ENCODE peak calls at places on chromosome 11, in six cellular contexts. Q, K, I, G, O and S are unnamed samples.
A peak's percentile ranks its signal among the peaks of the same experiment; 100 is the strongest.

GRCh38 chr11:6099577-6099976 is 7.9 kb upstream of the OR56B4 start:
- DNase-seq in Q (no peak), K (no peak), I (no peak), G (no peak), O (no peak), S (no peak)

GRCh38 chr11:119615003-119615878 is 113.8 kb downstream of the NECTIN1 start:
- DNase-seq in Q (peak; percentile 73), K (peak; percentile 53), I (peak; percentile 45), G (no peak), O (peak; percentile 71), S (peak; percentile 83)

GRCh38 chr11:74815966-74816365 is 67.3 kb downstream of the RNF169 start:
- DNase-seq in Q (no peak), K (no peak), I (no peak), G (no peak), O (no peak), S (no peak)

GRCh38 chr11:20342347-20343279 is 20.9 kb upstream of the HTATIP2 start:
- DNase-seq in Q (no peak), K (no peak), I (no peak), G (no peak), O (peak; percentile 25), S (no peak)

GRCh38 chr11:126403658-126404057 is 48.2 kb downstream of the ST3GAL4 start:
- DNase-seq in Q (no peak), K (no peak), I (no peak), G (no peak), O (no peak), S (peak; percentile 46)

GRCh38 chr11:1487851-1488574 is 1.4 kb upstream of the MOB2 start:
- DNase-seq in Q (no peak), K (no peak), I (no peak), G (no peak), O (no peak), S (no peak)

GRCh38 chr11:95156916-95157568 is 67.4 kb downstream of the ENDOD1 start:
- DNase-seq in Q (no peak), K (no peak), I (no peak), G (no peak), O (no peak), S (no peak)

GRCh38 chr11:68621826-68622225 is 62.5 kb upstream of the GAL start:
- DNase-seq in Q (no peak), K (no peak), I (no peak), G (no peak), O (no peak), S (no peak)

DNA sequence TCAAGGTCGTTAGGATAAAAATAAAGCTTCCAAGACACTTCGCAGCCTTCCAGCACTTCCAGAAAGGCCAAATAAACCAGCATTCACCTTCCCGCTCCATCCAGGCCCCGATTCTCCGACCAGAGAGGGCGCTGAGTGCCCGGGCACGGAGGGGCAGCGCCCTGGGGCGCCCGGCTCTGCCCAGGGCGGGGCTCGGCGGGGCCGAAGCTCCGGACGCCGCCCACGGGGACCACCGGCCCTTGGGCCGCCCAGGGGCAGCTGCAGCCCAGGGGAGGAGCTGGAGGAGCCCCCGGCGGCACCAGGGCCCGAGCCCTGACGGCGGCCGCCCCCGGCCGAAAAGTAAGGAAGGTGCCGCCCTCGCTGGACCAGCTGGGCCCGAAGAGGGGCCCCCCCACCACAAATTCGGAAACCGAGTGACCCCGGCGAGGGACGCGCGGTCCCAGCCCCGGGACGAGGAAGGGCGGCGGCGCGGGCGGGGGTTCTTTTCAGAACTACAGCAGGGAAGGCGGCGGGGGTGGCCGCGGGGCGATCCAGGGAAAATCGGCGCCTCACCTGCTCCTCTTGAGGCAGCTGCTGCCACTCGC is 346 bp downstream of the ATL3 start:
- DNase-seq in Q (no peak), K (no peak), I (peak; percentile 75), G (peak; percentile 28), O (peak; percentile 67), S (peak; percentile 51)
- TF ChIP-seq CTCF in Q (peak; percentile 56), K (peak; percentile 43), I (peak; percentile 39), G (peak; percentile 38), O (peak; percentile 41), S (peak; percentile 53)

GRCh38 chr11:128375941-128376340 is 211.4 kb downstream of the ETS1 start:
- DNase-seq in Q (no peak), K (no peak), I (no peak), G (no peak), O (no peak), S (peak; percentile 4)
- TF ChIP-seq CTCF in Q (no peak), K (no peak), I (no peak), G (no peak), O (no peak), S (no peak)

GRCh38 chr11:117710211-117710610 is 86.8 kb downstream of the DSCAML1 start:
- DNase-seq in Q (no peak), K (no peak), I (no peak), G (no peak), O (no peak), S (no peak)

GRCh38 chr11:117713676-117714075 is 83.3 kb downstream of the DSCAML1 start:
- DNase-seq in Q (no peak), K (no peak), I (no peak), G (no peak), O (no peak), S (no peak)

GRCh38 chr11:117716652-117717440 is 80.2 kb downstream of the DSCAML1 start:
- DNase-seq in Q (no peak), K (no peak), I (no peak), G (no peak), O (no peak), S (no peak)

GRCh38 chr11:117715801-117716200 is 81.2 kb downstream of the DSCAML1 start:
- DNase-seq in Q (no peak), K (no peak), I (no peak), G (no peak), O (no peak), S (no peak)

DNA sequence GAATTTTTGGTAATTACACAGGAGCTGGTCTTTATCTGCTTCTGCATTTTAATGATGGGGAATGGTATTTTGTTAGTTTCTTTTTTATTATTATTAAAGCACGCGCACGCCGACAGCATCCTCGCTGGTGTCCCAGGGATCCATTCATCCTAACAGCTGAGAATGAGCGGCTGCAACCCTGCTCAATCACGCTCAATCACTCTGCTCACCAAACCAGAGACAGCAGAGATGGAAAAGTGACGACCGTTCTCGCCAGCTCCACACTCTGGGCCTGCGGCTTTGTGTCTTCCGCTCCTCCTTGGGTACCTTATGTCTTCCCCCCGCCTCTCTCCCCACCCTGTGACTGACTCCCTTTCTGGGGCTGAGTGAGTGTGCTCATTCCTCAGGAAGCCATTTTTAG is 84.5 kb downstream of the DSCAML1 start:
- DNase-seq in Q (no peak), K (no peak), I (no peak), G (no peak), O (no peak), S (no peak)
- TF ChIP-seq CTCF in Q (no peak), K (no peak), I (no peak), G (no peak), O (no peak), S (no peak)

DNA sequence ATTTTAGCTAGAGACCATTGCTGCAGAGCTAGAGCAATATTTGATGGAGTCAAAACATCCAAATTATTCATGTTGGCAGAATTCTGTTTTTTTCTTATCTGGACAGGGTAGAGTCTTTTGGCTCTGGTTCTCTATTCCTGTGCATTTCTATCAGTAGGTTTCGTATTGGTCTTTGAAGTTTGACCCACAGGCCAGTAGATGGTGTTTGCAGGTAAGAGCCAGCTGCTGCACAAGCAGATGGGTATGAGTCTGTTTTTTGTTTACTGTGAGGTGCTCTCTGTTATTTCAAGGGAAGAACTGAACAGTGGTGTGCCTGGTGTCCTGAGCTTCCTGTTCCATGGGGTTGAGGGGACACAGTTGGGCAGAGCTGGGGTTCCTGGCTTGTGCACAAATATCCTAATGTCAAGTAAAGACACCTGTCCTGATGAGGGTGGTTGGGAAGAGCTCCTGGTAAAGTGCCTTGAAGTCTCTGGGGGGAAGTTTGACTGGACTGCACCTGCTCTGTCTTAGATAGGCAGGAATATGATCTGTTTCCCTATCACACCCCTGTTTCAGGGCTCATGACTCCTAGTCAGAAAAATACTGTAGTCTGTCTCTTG is 34.0 kb upstream of the SLC22A25 start:
- DNase-seq in Q (no peak), K (no peak), I (peak; percentile 17), G (no peak), O (no peak), S (no peak)
- TF ChIP-seq CTCF in Q (no peak), K (no peak), I (no peak), G (no peak), O (no peak), S (no peak)

GRCh38 chr11:102062106-102062505 is 14.9 kb downstream of the CFAP300 start:
- DNase-seq in Q (no peak), K (no peak), I (no peak), G (no peak), O (no peak), S (no peak)

GRCh38 chr11:102064316-102064715 is 17.1 kb downstream of the CFAP300 start:
- DNase-seq in Q (no peak), K (no peak), I (no peak), G (no peak), O (no peak), S (peak; percentile 44)

DNA sequence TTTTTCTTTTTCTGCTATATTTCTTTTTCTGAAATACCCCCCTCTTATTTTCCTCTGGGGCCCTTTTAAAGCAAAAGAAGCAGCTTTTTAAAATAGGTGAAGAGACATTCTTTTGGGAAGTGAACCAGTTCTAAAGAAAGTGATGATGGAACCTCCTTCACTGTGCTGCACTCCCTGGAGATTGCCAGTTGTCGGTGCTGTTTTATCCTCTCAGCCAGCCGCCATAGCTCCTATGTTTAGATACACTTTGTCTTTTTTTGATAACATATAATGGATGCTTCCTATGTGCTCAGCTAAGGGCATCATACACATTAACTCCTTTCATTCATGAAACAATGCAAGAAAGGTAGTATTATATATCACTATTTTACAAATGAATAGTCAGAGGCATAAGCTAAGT is 14.0 kb downstream of the CFAP300 start:
- DNase-seq in Q (peak; percentile 22), K (no peak), I (no peak), G (no peak), O (no peak), S (no peak)
- TF ChIP-seq CTCF in Q (peak; percentile 43), K (peak; percentile 60), I (no peak), G (peak; percentile 8), O (no peak), S (no peak)

DNA sequence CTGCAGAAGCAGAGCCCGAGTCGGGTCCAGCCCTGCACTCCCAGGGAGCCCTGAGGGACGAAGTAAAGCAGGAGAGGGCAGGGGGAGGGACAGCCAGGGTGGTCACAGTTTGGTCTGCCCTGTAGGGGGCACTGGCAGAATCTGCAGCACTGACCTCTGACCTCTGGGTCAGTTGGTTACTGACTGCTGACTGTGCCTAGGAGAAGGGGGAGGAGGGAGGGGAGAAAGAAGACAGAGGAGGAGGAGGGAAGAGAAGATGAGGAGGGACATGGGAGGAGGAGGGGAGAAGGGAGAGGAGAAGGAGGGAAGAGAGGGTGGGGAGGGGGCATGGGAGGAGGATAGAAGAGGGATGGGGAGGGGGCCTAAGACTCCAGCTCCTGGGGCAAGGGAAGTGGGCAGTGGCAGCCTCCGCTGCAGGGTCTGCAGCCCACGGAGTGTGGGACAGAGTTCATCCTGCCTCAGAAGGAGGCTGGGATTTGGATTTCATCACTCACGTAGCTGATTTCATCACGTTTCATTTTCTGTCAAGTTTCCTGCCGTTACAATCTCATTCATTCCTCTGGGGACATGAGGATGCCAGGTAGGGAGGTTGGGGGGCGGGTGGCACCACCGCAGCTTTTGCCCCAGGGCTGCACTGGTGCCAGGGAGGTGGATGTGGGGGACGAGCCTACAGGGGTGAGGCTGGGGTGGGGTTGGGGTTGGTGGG is 55.2 kb downstream of the FLRT1 start:
- DNase-seq in Q (peak; percentile 13), K (no peak), I (no peak), G (no peak), O (no peak), S (no peak)
- TF ChIP-seq CTCF in Q (no peak), K (no peak), I (no peak), G (no peak), O (no peak), S (no peak)

GRCh38 chr11:61482513-61482912 is 26.0 kb upstream of the LRRC10B start:
- DNase-seq in Q (no peak), K (no peak), I (peak; percentile 57), G (no peak), O (no peak), S (no peak)
- TF ChIP-seq CTCF in Q (peak; percentile 65), K (peak; percentile 66), I (peak; percentile 65), G (peak; percentile 27), O (no peak), S (peak; percentile 18)